ENCODE peak calls at places on chromosomes 13 and 19, in six cellular contexts. S is B cell, C is CD14-positive monocyte, F is body of pancreas, G is A673, R is cardiac fibroblast. H is an unnamed sample.
A peak's percentile ranks its signal among the peaks of the same experiment; 100 is the strongest.

GRCh38 chr13:36344173-36344572 is 2.0 kb downstream of the SPART start:
- DNase-seq in S (no peak), R (peak; percentile 79), C (no peak), F (no peak), G (peak; percentile 80), H (no peak)

GRCh38 chr13:41463823-41464602 is 6.7 kb downstream of the RGCC start:
- DNase-seq in S (no peak), C (no peak), R (no peak), F (no peak), G (no peak), H (peak; percentile 73)

GRCh38 chr19:18809149-18809978 is 18.3 kb upstream of the COMP start:
- DNase-seq in F (peak; percentile 34), G (peak; percentile 43), R (peak; percentile 92), S (no peak), C (no peak), H (no peak)

GRCh38 chr13:111145506-111145905 is 30.4 kb downstream of the ARHGEF7 start:
- DNase-seq in G (no peak), R (no peak), F (no peak), C (no peak), S (no peak), H (no peak)

GRCh38 chr13:43964698-43965097 is 85.0 kb downstream of the LACC1 start:
- DNase-seq in C (no peak), G (no peak), R (no peak), S (no peak), F (no peak), H (no peak)

GRCh38 chr19:58468216-58468839 is 1.4 kb downstream of the ZNF324 start:
- DNase-seq in C (no peak), R (no peak), G (no peak), F (no peak), S (no peak), H (no peak)

GRCh38 chr13:40060318-40061007 is 405.0 kb downstream of the COG6 start:
- DNase-seq in G (peak; percentile 87), S (no peak), C (no peak), F (peak; percentile 98), R (peak; percentile 86), H (peak; percentile 48)

GRCh38 chr19:33390120-33390907 is 16.8 kb downstream of the CEBPG start:
- DNase-seq in S (peak; percentile 44), C (no peak), G (no peak), R (peak; percentile 84), F (peak; percentile 39), H (peak; percentile 8)

GRCh38 chr19:43438291-43439162 is 23.8 kb downstream of the TEX101 start:
- DNase-seq in R (peak; percentile 82), F (peak; percentile 14), G (peak; percentile 92), C (no peak), S (no peak), H (no peak)

GRCh38 chr13:97901716-97902115 is 51.8 kb upstream of the IPO5 start:
- DNase-seq in R (no peak), C (no peak), F (no peak), G (no peak), S (no peak), H (no peak)

GRCh38 chr13:21683034-21683733 is 12.3 kb downstream of the FGF9 start:
- DNase-seq in S (no peak), R (no peak), C (no peak), F (no peak), G (no peak), H (no peak)

GRCh38 chr13:30234763-30235162 is 72.6 kb downstream of the KATNAL1 start:
- DNase-seq in S (no peak), G (peak; percentile 80), F (no peak), R (peak; percentile 62), C (no peak), H (no peak)

GRCh38 chr19:10912619-10913018 is 15.8 kb downstream of the YIPF2 start:
- DNase-seq in F (no peak), S (peak; percentile 4), C (no peak), R (no peak), G (no peak), H (no peak)

GRCh38 chr19:19860756-19861390 is 4.8 kb upstream of the ZNF253 start:
- DNase-seq in R (no peak), F (peak; percentile 66), C (no peak), S (peak; percentile 73), G (no peak), H (peak; percentile 8)

GRCh38 chr19:42066075-42066754 is 3.8 kb downstream of the GRIK5 start:
- DNase-seq in R (peak; percentile 17), S (no peak), G (peak; percentile 36), F (no peak), C (no peak), H (no peak)

GRCh38 chr19:33668968-33669367 is 47.2 kb downstream of the CHST8 start:
- DNase-seq in C (no peak), R (no peak), S (no peak), F (no peak), G (no peak), H (no peak)

GRCh38 chr19:34867631-34868030 is 59.1 kb upstream of the ZNF30 start:
- DNase-seq in S (no peak), R (no peak), G (no peak), C (no peak), F (no peak), H (no peak)

GRCh38 chr19:4327252-4327876 is 11.3 kb downstream of the STAP2 start:
- DNase-seq in C (no peak), R (peak; percentile 67), G (peak; percentile 90), F (peak; percentile 83), S (peak; percentile 58), H (peak; percentile 75)

GRCh38 chr19:31448221-31448657 is 99.0 kb upstream of the TSHZ3 start:
- DNase-seq in C (no peak), G (peak; percentile 25), S (no peak), F (peak; percentile 39), R (peak; percentile 91), H (no peak)

GRCh38 chr13:108621421-108621820 is 8.0 kb upstream of the MYO16 start:
- DNase-seq in G (no peak), C (no peak), F (no peak), S (no peak), R (no peak), H (no peak)

GRCh38 chr19:37551123-37551993 is 43.2 kb downstream of the ZNF571 start:
- DNase-seq in G (peak; percentile 69), C (peak; percentile 48), S (peak; percentile 82), F (no peak), R (peak; percentile 73), H (peak; percentile 91)

GRCh38 chr13:59531571-59532091 is 632.1 kb downstream of the DIAPH3 start:
- DNase-seq in S (no peak), C (no peak), G (peak; percentile 91), R (peak; percentile 93), F (peak; percentile 71), H (no peak)

GRCh38 chr13:23430664-23431063 is 2.8 kb downstream of the SACS start:
- DNase-seq in R (no peak), F (no peak), C (no peak), S (no peak), G (no peak), H (no peak)

GRCh38 chr13:74930402-74931165 is 551.4 kb downstream of the TBC1D4 start:
- DNase-seq in C (no peak), R (peak; percentile 22), S (no peak), G (peak; percentile 7), F (no peak), H (no peak)

GRCh38 chr13:97648881-97649224 is 214.9 kb downstream of the RAP2A start:
- DNase-seq in S (no peak), F (no peak), G (no peak), R (no peak), C (no peak), H (no peak)

GRCh38 chr13:113273856-113274590 is 23.0 kb upstream of the LAMP1 start:
- DNase-seq in S (no peak), G (no peak), R (peak; percentile 55), F (no peak), C (no peak), H (no peak)

GRCh38 chr13:53783466-53783865 is 754.9 kb downstream of the OLFM4 start:
- DNase-seq in R (no peak), C (no peak), G (no peak), S (no peak), F (peak; percentile 54), H (no peak)

GRCh38 chr19:15437355-15438123 is 12.2 kb downstream of the WIZ start:
- DNase-seq in R (peak; percentile 47), G (no peak), F (peak; percentile 38), S (no peak), C (no peak), H (no peak)
- TF ChIP-seq CTCF in R (no peak), G (no peak), F (no peak), S (no peak), C (no peak), H (no peak)

DNA sequence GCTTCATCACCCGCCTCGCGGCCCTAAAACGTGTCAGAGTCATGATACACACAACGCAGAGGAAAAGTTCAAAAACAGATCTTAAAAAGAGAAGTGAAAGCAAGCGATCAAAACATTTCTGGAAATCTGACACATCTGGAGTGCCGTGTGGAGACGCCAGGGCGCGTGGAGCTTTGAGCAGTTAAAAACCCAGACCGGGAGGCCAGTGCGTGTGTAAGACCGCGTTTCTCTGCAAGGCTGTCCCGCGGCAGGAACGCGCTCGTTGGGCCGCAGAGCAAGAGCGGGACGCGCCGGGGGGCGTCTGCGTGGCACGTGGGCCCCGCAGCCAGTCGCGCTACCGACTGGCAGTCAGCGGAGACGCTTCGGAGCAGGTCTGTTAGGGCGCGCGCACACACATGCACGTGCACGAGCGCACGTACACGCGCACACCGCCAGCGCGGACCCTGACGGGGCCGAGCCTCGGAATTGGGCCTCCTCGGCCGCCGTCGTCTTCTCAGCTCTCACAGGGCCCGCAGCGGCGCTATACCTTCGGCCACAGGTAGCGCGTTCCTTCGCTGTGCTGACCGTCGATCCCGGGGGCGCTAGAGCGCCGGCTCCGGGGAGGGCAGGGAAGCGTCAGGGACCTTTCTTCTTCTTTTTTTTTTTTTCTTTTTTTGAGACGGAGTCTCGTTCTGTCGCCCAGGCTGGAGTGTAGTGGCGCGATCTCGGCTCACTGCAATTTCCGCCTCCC is 35.8 kb downstream of the RNF6 start:
- DNase-seq in C (peak; percentile 81), G (peak; percentile 93), R (peak; percentile 96), F (peak; percentile 96), S (peak; percentile 88), H (peak; percentile 87)
- TF ChIP-seq CTCF in C (peak; percentile 38), G (peak; percentile 50), R (peak; percentile 55), F (peak; percentile 27), S (peak; percentile 72), H (peak; percentile 63)

GRCh38 chr13:95704510-95704909 is 27.6 kb downstream of the DNAJC3 start:
- DNase-seq in F (peak; percentile 73), C (no peak), G (peak; percentile 37), R (no peak), S (no peak), H (no peak)
- TF ChIP-seq CTCF in F (peak; percentile 18), C (peak; percentile 37), G (peak; percentile 53), R (peak; percentile 42), S (peak; percentile 12), H (peak; percentile 11)

GRCh38 chr19:46573679-46574522 is 27.2 kb upstream of the CALM3 start:
- DNase-seq in F (no peak), G (no peak), C (no peak), R (no peak), S (no peak), H (no peak)

GRCh38 chr19:46574533-46574932 is 26.6 kb upstream of the CALM3 start:
- DNase-seq in G (peak; percentile 87), F (no peak), C (no peak), R (no peak), S (no peak), H (no peak)

DNA sequence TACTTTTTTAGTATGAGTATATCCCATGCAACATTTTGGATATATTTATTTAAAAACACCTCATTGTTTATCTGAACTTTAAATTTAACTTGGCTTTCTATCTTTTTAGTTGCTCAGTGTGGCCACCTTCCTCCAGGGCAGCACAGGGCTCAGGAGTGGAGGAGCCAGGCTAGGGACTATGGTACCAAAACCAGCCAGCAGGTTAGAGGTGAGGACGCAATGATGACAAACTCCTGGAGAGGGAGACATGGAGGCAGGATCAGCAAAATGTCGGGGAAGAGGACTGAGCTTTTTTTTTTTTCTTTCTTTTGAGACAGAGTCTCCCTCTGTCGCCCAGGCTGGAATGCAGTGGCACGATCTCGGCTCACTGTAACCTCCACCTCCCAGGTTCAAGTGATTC is 29.6 kb upstream of the CALM3 start:
- DNase-seq in F (peak; percentile 11), G (peak; percentile 61), C (no peak), R (peak; percentile 31), S (no peak), H (no peak)
- TF ChIP-seq CTCF in F (no peak), G (peak; percentile 46), C (no peak), R (peak; percentile 20), S (no peak), H (no peak)

H was measured in GM10248.